ENCODE peak calls at places on chromosomes 16 and 17, in nine cellular contexts. K is fibroblast of the aortic adventitia, Z is NCI-H1092, Q is anterior cingulate cortex, V is T-cell, O is SK-N-SH, X is T follicular helper cell, R is psoas muscle, N is LHCN-M2. C is an unnamed sample.
A peak's percentile ranks its signal among the peaks of the same experiment; 100 is the strongest.

GRCh38 chr17:75701288-75701687 is 20.0 kb upstream of the ITGB4 start:
- DNase-seq in Z (no peak), X (no peak), O (no peak), R (no peak), K (no peak), N (no peak), V (no peak), Q (no peak), C (no peak)

GRCh38 chr17:62187681-62188080 is 122.6 kb upstream of the MED13 start:
- DNase-seq in K (peak; percentile 50), Z (no peak), N (peak; percentile 72), X (no peak), R (no peak), Q (no peak), V (no peak), O (peak; percentile 37), C (no peak)

GRCh38 chr16:23141033-23141432 is 8.2 kb downstream of the USP31 start:
- DNase-seq in Z (no peak), V (no peak), X (no peak), O (no peak), Q (no peak), K (no peak), N (no peak), R (no peak), C (no peak)

GRCh38 chr17:73316919-73317505 is 5.2 kb upstream of the CDC42EP4 start:
- DNase-seq in N (peak; percentile 20), Q (no peak), Z (no peak), O (no peak), R (no peak), V (no peak), X (no peak), K (peak; percentile 71), C (peak; percentile 22)

GRCh38 chr17:35499548-35499947 is 37.9 kb downstream of the SLFN12L start:
- DNase-seq in Q (no peak), K (no peak), O (no peak), V (no peak), Z (no peak), X (no peak), R (no peak), N (no peak), C (no peak)

GRCh38 chr16:27154573-27155521 is 48.5 kb upstream of the KDM8 start:
- DNase-seq in R (peak; percentile 77), K (peak; percentile 42), O (peak; percentile 77), V (peak; percentile 24), Q (no peak), N (peak; percentile 9), X (peak; percentile 46), Z (peak; percentile 16), C (peak; percentile 52)

GRCh38 chr16:66677179-66677578 is 19.4 kb downstream of the CMTM4 start:
- DNase-seq in V (no peak), Q (peak; percentile 39), R (no peak), O (no peak), Z (no peak), N (no peak), K (no peak), X (no peak), C (no peak)

GRCh38 chr17:8237175-8237574 is 10.7 kb downstream of the CTC1 start:
- DNase-seq in K (no peak), R (no peak), Z (no peak), X (no peak), O (no peak), N (no peak), V (no peak), Q (no peak), C (no peak)

GRCh38 chr17:20173091-20173490 is 163.9 kb downstream of the SPECC1 start:
- DNase-seq in Z (no peak), R (no peak), Q (no peak), N (no peak), O (no peak), V (no peak), K (peak; percentile 33), X (no peak), C (peak; percentile 51)

GRCh38 chr16:86479419-86479818 is 30.9 kb upstream of the FOXF1 start:
- DNase-seq in X (no peak), Z (no peak), O (no peak), Q (no peak), R (no peak), V (no peak), K (no peak), N (no peak), C (no peak)

GRCh38 chr16:49838639-49839461 is 17.1 kb downstream of the ZNF423 start:
- DNase-seq in O (peak; percentile 43), R (peak; percentile 63), V (no peak), Q (peak; percentile 41), N (no peak), X (no peak), K (no peak), Z (no peak), C (no peak)

GRCh38 chr17:41064301-41064700 is 1.4 kb downstream of the KRTAP2-4 start:
- DNase-seq in O (no peak), K (no peak), N (no peak), Q (no peak), V (no peak), R (no peak), Z (no peak), X (no peak), C (no peak)

GRCh38 chr17:64171041-64171440 is 41.1 kb upstream of the ERN1 start:
- DNase-seq in O (no peak), R (no peak), N (no peak), Q (no peak), Z (no peak), V (no peak), K (peak; percentile 34), X (no peak), C (no peak)

GRCh38 chr16:80803341-80804060 is 897 bp downstream of the CDYL2 start:
- DNase-seq in Q (no peak), V (peak; percentile 18), R (peak; percentile 51), X (peak; percentile 18), N (no peak), O (peak; percentile 66), Z (no peak), K (no peak), C (peak; percentile 24)